ENCODE peak calls at places on chromosomes 1 and 21, in five cellular contexts. One of them, this sample, is unnamed.
A peak's percentile ranks its signal among the peaks of the same experiment; 100 is the strongest.

GRCh38 chr1:113804421-113805255 is 7.6 kb downstream of the RSBN1 start:
- DNase-seq in Peyer's patch: no peak
- DNase-seq in fibroblast of mammary gland: peak; percentile 80
- DNase-seq in bronchial epithelial cell: peak; percentile 84
- DNase-seq in naive thymus-derived CD4-positive, alpha-beta T cell: no peak
- DNase-seq in this sample: no peak

GRCh38 chr1:235939488-235939775 is 72.7 kb upstream of the LYST start:
- DNase-seq in Peyer's patch: no peak
- DNase-seq in naive thymus-derived CD4-positive, alpha-beta T cell: no peak
- DNase-seq in fibroblast of mammary gland: peak; percentile 41
- DNase-seq in bronchial epithelial cell: no peak
- DNase-seq in this sample: no peak

GRCh38 chr1:98981917-98982513 is 22.6 kb downstream of the PLPPR5 start:
- DNase-seq in Peyer's patch: no peak
- DNase-seq in fibroblast of mammary gland: peak; percentile 75
- DNase-seq in naive thymus-derived CD4-positive, alpha-beta T cell: no peak
- DNase-seq in bronchial epithelial cell: peak; percentile 74
- DNase-seq in this sample: peak; percentile 12

GRCh38 chr1:232238009-232238408 is 391.9 kb downstream of the SIPA1L2 start:
- DNase-seq in bronchial epithelial cell: no peak
- DNase-seq in naive thymus-derived CD4-positive, alpha-beta T cell: no peak
- DNase-seq in Peyer's patch: no peak
- DNase-seq in fibroblast of mammary gland: no peak
- DNase-seq in this sample: no peak

GRCh38 chr1:67290236-67290635 is 17.4 kb upstream of the IL12RB2 start:
- DNase-seq in bronchial epithelial cell: peak; percentile 12
- DNase-seq in Peyer's patch: no peak
- DNase-seq in fibroblast of mammary gland: no peak
- DNase-seq in naive thymus-derived CD4-positive, alpha-beta T cell: no peak
- DNase-seq in this sample: no peak

GRCh38 chr1:151978910-151979309 is 14.7 kb downstream of the S100A10 start:
- DNase-seq in fibroblast of mammary gland: no peak
- DNase-seq in bronchial epithelial cell: no peak
- DNase-seq in naive thymus-derived CD4-positive, alpha-beta T cell: no peak
- DNase-seq in Peyer's patch: no peak
- DNase-seq in this sample: no peak

GRCh38 chr1:55146781-55147180 is 68.4 kb downstream of the USP24 start:
- DNase-seq in fibroblast of mammary gland: peak; percentile 13
- DNase-seq in naive thymus-derived CD4-positive, alpha-beta T cell: no peak
- DNase-seq in bronchial epithelial cell: no peak
- DNase-seq in Peyer's patch: no peak
- DNase-seq in this sample: no peak

GRCh38 chr1:32199043-32199716 is 1.2 kb upstream of the CCDC28B start:
- DNase-seq in fibroblast of mammary gland: no peak
- DNase-seq in Peyer's patch: no peak
- DNase-seq in bronchial epithelial cell: no peak
- DNase-seq in naive thymus-derived CD4-positive, alpha-beta T cell: no peak
- DNase-seq in this sample: no peak

GRCh38 chr1:4585216-4585615 is 69.2 kb upstream of the AJAP1 start:
- DNase-seq in fibroblast of mammary gland: no peak
- DNase-seq in bronchial epithelial cell: no peak
- DNase-seq in Peyer's patch: no peak
- DNase-seq in naive thymus-derived CD4-positive, alpha-beta T cell: peak; percentile 2
- DNase-seq in this sample: no peak

GRCh38 chr1:183589836-183590224 is 429 bp downstream of the NCF2 start:
- DNase-seq in Peyer's patch: no peak
- DNase-seq in naive thymus-derived CD4-positive, alpha-beta T cell: no peak
- DNase-seq in fibroblast of mammary gland: no peak
- DNase-seq in bronchial epithelial cell: no peak
- DNase-seq in this sample: no peak
- H3K4me3 ChIP-seq in Peyer's patch: no peak overlapping the region
- H3K4me3 ChIP-seq in naive thymus-derived CD4-positive, alpha-beta T cell: no peak overlapping the region
- H3K4me3 ChIP-seq in fibroblast of mammary gland: no peak overlapping the region
- H3K4me3 ChIP-seq in bronchial epithelial cell: no peak overlapping the region
- H3K4me3 ChIP-seq in this sample: no peak overlapping the region

GRCh38 chr1:6470132-6471085 is 4.4 kb upstream of the TNFRSF25 start:
- DNase-seq in Peyer's patch: no peak
- DNase-seq in fibroblast of mammary gland: no peak
- DNase-seq in bronchial epithelial cell: no peak
- DNase-seq in naive thymus-derived CD4-positive, alpha-beta T cell: no peak
- DNase-seq in this sample: no peak
- H3K4me3 ChIP-seq in Peyer's patch: no peak overlapping the region
- H3K4me3 ChIP-seq in fibroblast of mammary gland: no peak overlapping the region
- H3K4me3 ChIP-seq in bronchial epithelial cell: no peak overlapping the region
- H3K4me3 ChIP-seq in naive thymus-derived CD4-positive, alpha-beta T cell: no peak overlapping the region
- H3K4me3 ChIP-seq in this sample: no peak overlapping the region

GRCh38 chr21:45555251-45555556 is 13.0 kb upstream of the SLC19A1 start:
- DNase-seq in naive thymus-derived CD4-positive, alpha-beta T cell: no peak
- DNase-seq in Peyer's patch: no peak
- DNase-seq in fibroblast of mammary gland: peak; percentile 35
- DNase-seq in bronchial epithelial cell: no peak
- DNase-seq in this sample: no peak
- H3K4me3 ChIP-seq in naive thymus-derived CD4-positive, alpha-beta T cell: no peak overlapping the region
- H3K4me3 ChIP-seq in Peyer's patch: peak overlapping the region; percentile 43
- H3K4me3 ChIP-seq in fibroblast of mammary gland: no peak overlapping the region
- H3K4me3 ChIP-seq in bronchial epithelial cell: peak overlapping the region; percentile 44
- H3K4me3 ChIP-seq in this sample: peak overlapping the region; percentile 47

DNA sequence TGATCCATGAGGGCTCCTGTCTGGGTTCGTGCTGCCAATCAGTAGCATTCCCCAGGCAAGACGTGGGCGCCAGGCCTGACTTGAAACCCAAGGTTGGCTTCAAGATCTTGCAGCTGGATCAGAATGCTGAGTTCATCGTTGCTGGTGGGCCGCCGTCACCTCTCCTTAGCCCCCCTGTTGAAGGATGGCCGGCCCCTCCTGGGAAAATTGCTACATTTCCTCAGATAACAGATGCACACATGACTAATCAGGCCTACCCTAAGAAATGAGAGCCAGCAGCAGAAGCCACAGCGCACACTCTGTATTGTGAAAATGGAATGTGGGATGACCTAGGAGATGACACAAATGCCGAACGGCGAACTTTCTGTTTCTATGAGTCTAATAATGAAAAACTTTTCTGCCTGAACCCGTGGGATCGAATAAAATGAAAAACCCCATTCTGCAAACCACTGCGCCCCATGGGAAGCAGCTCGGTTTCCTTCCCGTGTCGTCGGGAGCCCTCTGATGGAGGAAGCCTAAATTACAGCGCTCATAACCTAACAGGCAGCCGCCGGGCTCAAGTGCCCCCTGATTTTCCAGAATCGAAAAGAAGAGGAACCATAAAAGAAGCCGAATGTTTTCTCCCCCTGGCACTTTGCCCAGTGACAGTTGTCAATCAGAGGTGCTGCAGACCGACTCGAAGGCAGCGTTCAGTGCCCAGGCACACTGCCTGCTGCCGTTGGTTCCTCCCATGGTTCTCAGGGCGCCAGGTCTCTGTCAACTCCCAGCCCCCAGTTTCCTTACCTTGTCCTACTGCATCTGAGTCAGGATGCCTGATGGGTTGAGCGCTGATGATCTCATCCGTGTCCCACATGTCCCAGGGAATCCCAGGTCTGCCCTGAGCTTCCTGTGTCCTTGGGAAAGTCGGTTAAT is 38.2 kb upstream of the H6PD start:
- DNase-seq in naive thymus-derived CD4-positive, alpha-beta T cell: peak; percentile 57
- DNase-seq in Peyer's patch: peak; percentile 61
- DNase-seq in bronchial epithelial cell: peak; percentile 61
- DNase-seq in fibroblast of mammary gland: peak; percentile 99
- DNase-seq in this sample: no peak
- H3K4me3 ChIP-seq in naive thymus-derived CD4-positive, alpha-beta T cell: no peak overlapping the region
- H3K4me3 ChIP-seq in Peyer's patch: no peak overlapping the region
- H3K4me3 ChIP-seq in bronchial epithelial cell: no peak overlapping the region
- H3K4me3 ChIP-seq in fibroblast of mammary gland: peak overlapping the region; percentile 34
- H3K4me3 ChIP-seq in this sample: no peak overlapping the region

GRCh38 chr1:68294354-68295066 is 62.2 kb upstream of the WLS start:
- DNase-seq in Peyer's patch: no peak
- DNase-seq in bronchial epithelial cell: no peak
- DNase-seq in naive thymus-derived CD4-positive, alpha-beta T cell: no peak
- DNase-seq in fibroblast of mammary gland: no peak
- DNase-seq in this sample: no peak

GRCh38 chr1:68291763-68292384 is 59.6 kb upstream of the WLS start:
- DNase-seq in Peyer's patch: no peak
- DNase-seq in naive thymus-derived CD4-positive, alpha-beta T cell: no peak
- DNase-seq in bronchial epithelial cell: no peak
- DNase-seq in fibroblast of mammary gland: peak; percentile 41
- DNase-seq in this sample: no peak

GRCh38 chr1:68293122-68293521 is 60.8 kb upstream of the WLS start:
- DNase-seq in bronchial epithelial cell: no peak
- DNase-seq in fibroblast of mammary gland: no peak
- DNase-seq in Peyer's patch: no peak
- DNase-seq in naive thymus-derived CD4-positive, alpha-beta T cell: no peak
- DNase-seq in this sample: no peak

GRCh38 chr1:68293609-68294353 is 61.5 kb upstream of the WLS start:
- DNase-seq in bronchial epithelial cell: no peak
- DNase-seq in naive thymus-derived CD4-positive, alpha-beta T cell: no peak
- DNase-seq in Peyer's patch: no peak
- DNase-seq in fibroblast of mammary gland: peak; percentile 23
- DNase-seq in this sample: no peak
- H3K4me3 ChIP-seq in bronchial epithelial cell: no peak overlapping the region
- H3K4me3 ChIP-seq in naive thymus-derived CD4-positive, alpha-beta T cell: no peak overlapping the region
- H3K4me3 ChIP-seq in Peyer's patch: no peak overlapping the region
- H3K4me3 ChIP-seq in fibroblast of mammary gland: no peak overlapping the region
- H3K4me3 ChIP-seq in this sample: no peak overlapping the region

GRCh38 chr1:167477962-167478361 is 40.4 kb downstream of the CD247 start:
- DNase-seq in bronchial epithelial cell: no peak
- DNase-seq in Peyer's patch: no peak
- DNase-seq in naive thymus-derived CD4-positive, alpha-beta T cell: no peak
- DNase-seq in fibroblast of mammary gland: no peak
- DNase-seq in this sample: no peak

GRCh38 chr1:167472729-167473529 is 45.4 kb downstream of the CD247 start:
- DNase-seq in Peyer's patch: no peak
- DNase-seq in fibroblast of mammary gland: no peak
- DNase-seq in bronchial epithelial cell: no peak
- DNase-seq in naive thymus-derived CD4-positive, alpha-beta T cell: no peak
- DNase-seq in this sample: no peak

GRCh38 chr1:167474191-167474641 is 44.1 kb downstream of the CD247 start:
- DNase-seq in naive thymus-derived CD4-positive, alpha-beta T cell: peak; percentile 41
- DNase-seq in bronchial epithelial cell: no peak
- DNase-seq in fibroblast of mammary gland: no peak
- DNase-seq in Peyer's patch: no peak
- DNase-seq in this sample: no peak

GRCh38 chr1:167476061-167476460 is 42.3 kb downstream of the CD247 start:
- DNase-seq in naive thymus-derived CD4-positive, alpha-beta T cell: no peak
- DNase-seq in bronchial epithelial cell: no peak
- DNase-seq in Peyer's patch: no peak
- DNase-seq in fibroblast of mammary gland: no peak
- DNase-seq in this sample: no peak

GRCh38 chr1:167473761-167474160 is 44.6 kb downstream of the CD247 start:
- DNase-seq in naive thymus-derived CD4-positive, alpha-beta T cell: peak; percentile 39
- DNase-seq in Peyer's patch: no peak
- DNase-seq in fibroblast of mammary gland: no peak
- DNase-seq in bronchial epithelial cell: no peak
- DNase-seq in this sample: no peak
- H3K4me3 ChIP-seq in naive thymus-derived CD4-positive, alpha-beta T cell: peak overlapping the region; percentile 49
- H3K4me3 ChIP-seq in Peyer's patch: no peak overlapping the region
- H3K4me3 ChIP-seq in fibroblast of mammary gland: no peak overlapping the region
- H3K4me3 ChIP-seq in bronchial epithelial cell: no peak overlapping the region
- H3K4me3 ChIP-seq in this sample: no peak overlapping the region

DNA sequence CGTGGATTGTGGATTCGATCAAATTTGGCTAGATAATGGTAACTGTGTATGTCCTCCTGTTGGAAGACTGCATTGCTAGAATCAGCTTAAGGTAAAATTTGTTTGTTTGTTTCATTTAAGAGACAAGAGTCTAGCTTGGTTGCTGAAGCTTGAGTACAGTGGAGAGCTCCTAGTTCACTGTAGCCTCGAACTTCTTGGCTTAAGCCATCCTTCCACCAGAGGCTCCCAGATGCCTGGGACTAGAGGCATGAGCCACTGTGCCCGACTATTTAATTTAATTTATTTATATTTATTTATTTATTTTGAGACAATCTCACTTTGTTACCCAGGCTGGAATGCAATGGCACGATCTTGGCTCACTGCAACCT is 1.5 kb downstream of the PHACTR4 start:
- DNase-seq in Peyer's patch: no peak
- DNase-seq in bronchial epithelial cell: no peak
- DNase-seq in fibroblast of mammary gland: no peak
- DNase-seq in naive thymus-derived CD4-positive, alpha-beta T cell: no peak
- DNase-seq in this sample: no peak
- H3K4me3 ChIP-seq in Peyer's patch: no peak overlapping the region
- H3K4me3 ChIP-seq in bronchial epithelial cell: no peak overlapping the region
- H3K4me3 ChIP-seq in fibroblast of mammary gland: peak overlapping the region; percentile 87
- H3K4me3 ChIP-seq in naive thymus-derived CD4-positive, alpha-beta T cell: peak overlapping the region; percentile 74
- H3K4me3 ChIP-seq in this sample: peak overlapping the region; percentile 78

GRCh38 chr1:193774536-193775323 is 588.3 kb upstream of the B3GALT2 start:
- DNase-seq in Peyer's patch: no peak
- DNase-seq in fibroblast of mammary gland: no peak
- DNase-seq in bronchial epithelial cell: no peak
- DNase-seq in naive thymus-derived CD4-positive, alpha-beta T cell: no peak
- DNase-seq in this sample: no peak
- H3K4me3 ChIP-seq in Peyer's patch: no peak overlapping the region
- H3K4me3 ChIP-seq in fibroblast of mammary gland: no peak overlapping the region
- H3K4me3 ChIP-seq in bronchial epithelial cell: no peak overlapping the region
- H3K4me3 ChIP-seq in naive thymus-derived CD4-positive, alpha-beta T cell: no peak overlapping the region
- H3K4me3 ChIP-seq in this sample: no peak overlapping the region

DNA sequence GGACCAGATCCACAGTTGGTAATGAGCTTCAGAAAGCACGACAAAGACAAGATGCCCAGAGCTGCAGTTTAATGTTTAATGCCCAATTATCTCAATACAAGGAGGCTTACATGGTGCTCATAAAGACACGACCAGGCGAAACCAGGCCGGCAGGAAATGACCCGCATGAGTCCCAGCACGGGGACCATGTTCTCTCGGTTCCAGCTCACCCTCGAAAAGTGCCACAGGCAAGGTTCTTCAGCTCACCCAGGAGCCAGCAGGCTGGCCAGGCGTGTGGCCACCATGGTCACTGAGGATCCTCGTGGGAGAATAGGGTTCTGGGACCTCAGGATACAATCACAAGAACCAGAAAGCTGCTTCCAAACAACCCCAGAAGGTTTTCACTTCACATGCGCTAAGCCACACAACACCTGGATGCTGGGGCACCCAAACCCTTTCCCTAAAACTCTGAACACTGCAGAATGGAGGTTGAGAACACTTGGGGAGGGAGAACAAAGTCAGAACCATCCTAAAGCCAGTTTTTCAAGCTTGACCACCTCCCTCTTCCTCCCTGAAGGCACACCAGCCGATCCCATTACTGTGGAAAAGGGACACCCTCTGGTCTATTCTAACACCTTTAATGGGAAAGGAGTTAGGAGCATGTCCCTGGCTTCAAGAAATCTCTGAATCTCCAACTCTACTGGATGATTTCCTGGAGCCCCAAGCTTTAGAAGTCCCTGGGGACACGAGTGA is 22.6 kb upstream of the ASAP3 start:
- DNase-seq in Peyer's patch: no peak
- DNase-seq in naive thymus-derived CD4-positive, alpha-beta T cell: no peak
- DNase-seq in fibroblast of mammary gland: no peak
- DNase-seq in bronchial epithelial cell: peak; percentile 7
- DNase-seq in this sample: no peak
- H3K4me3 ChIP-seq in Peyer's patch: no peak overlapping the region
- H3K4me3 ChIP-seq in naive thymus-derived CD4-positive, alpha-beta T cell: no peak overlapping the region
- H3K4me3 ChIP-seq in fibroblast of mammary gland: no peak overlapping the region
- H3K4me3 ChIP-seq in bronchial epithelial cell: no peak overlapping the region
- H3K4me3 ChIP-seq in this sample: no peak overlapping the region

DNA sequence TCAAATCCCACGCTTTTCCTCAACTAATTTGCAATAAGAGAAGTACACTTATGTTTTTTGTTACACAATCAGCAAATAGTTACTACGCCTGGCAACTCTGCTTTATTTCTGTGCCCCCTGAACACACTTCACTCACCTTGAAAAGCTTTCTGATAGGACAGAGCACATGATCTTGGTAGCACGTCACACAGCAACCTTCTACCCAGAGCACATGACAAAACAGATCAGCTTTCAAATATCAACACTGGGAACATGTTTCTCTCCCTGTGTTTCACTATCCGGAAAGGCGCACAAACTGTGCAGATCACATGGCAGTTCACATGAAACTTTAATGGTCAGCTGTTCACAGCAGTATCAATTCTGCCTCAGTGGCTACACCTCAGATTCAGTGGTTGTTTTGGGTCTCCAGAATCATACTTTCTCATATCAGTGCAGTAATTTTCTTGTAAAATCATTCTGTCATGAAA is 2.2 kb downstream of the SLC19A2 start:
- DNase-seq in Peyer's patch: no peak
- DNase-seq in naive thymus-derived CD4-positive, alpha-beta T cell: no peak
- DNase-seq in bronchial epithelial cell: peak; percentile 70
- DNase-seq in fibroblast of mammary gland: peak; percentile 91
- DNase-seq in this sample: no peak
- H3K4me3 ChIP-seq in Peyer's patch: peak overlapping the region; percentile 4
- H3K4me3 ChIP-seq in naive thymus-derived CD4-positive, alpha-beta T cell: no peak overlapping the region
- H3K4me3 ChIP-seq in bronchial epithelial cell: peak overlapping the region; percentile 82
- H3K4me3 ChIP-seq in fibroblast of mammary gland: peak overlapping the region; percentile 69
- H3K4me3 ChIP-seq in this sample: peak overlapping the region; percentile 78